ENCODE peak calls at places on chromosome 13, in six cellular contexts. P is AG04450, U is hepatocyte, G is upper lobe of left lung, Z is thoracic aorta, R is neural progenitor cell. V is an unnamed sample.
A peak's percentile ranks its signal among the peaks of the same experiment; 100 is the strongest.

GRCh38 chr13:38008636-38009035 is 139.1 kb upstream of the TRPC4 start:
- DNase-seq in P (no peak), U (peak; percentile 27), Z (no peak), R (no peak), G (no peak), V (no peak)

GRCh38 chr13:98014766-98015165 is 61.3 kb downstream of the IPO5 start:
- DNase-seq in G (no peak), Z (no peak), R (no peak), P (peak; percentile 64), U (no peak), V (no peak)

GRCh38 chr13:79211377-79211776 is 194.7 kb downstream of the RBM26 start:
- DNase-seq in G (no peak), P (no peak), Z (no peak), U (no peak), R (no peak), V (no peak)

GRCh38 chr13:38685974-38686571 is 804 bp upstream of the FREM2 start:
- DNase-seq in Z (no peak), R (peak; percentile 83), G (peak; percentile 50), P (no peak), U (peak; percentile 58), V (no peak)

GRCh38 chr13:105979131-105979530 is 556.3 kb downstream of the EFNB2 start:
- DNase-seq in G (no peak), U (no peak), Z (no peak), P (no peak), R (no peak), V (no peak)

GRCh38 chr13:25857830-25858229 is 194.0 kb downstream of the SHISA2 start:
- DNase-seq in Z (no peak), R (no peak), P (no peak), G (no peak), U (no peak), V (no peak)

GRCh38 chr13:91100944-91101343 is 246.5 kb upstream of the MIR17HG start:
- DNase-seq in G (no peak), R (no peak), Z (no peak), P (no peak), U (no peak), V (no peak)

GRCh38 chr13:43154083-43154739 is 130.8 kb downstream of the DNAJC15 start:
- DNase-seq in Z (no peak), U (no peak), R (no peak), P (no peak), G (no peak), V (no peak)

GRCh38 chr13:51324714-51325440 is 14.6 kb upstream of the SERPINE3 start:
- DNase-seq in G (no peak), Z (no peak), R (peak; percentile 47), P (no peak), U (no peak), V (no peak)

GRCh38 chr13:79485014-79485441 is 4.1 kb downstream of the NDFIP2 start:
- DNase-seq in P (peak; percentile 57), G (no peak), Z (no peak), R (no peak), U (peak; percentile 80), V (peak; percentile 78)

GRCh38 chr13:28658539-28658795 is 463 bp upstream of the POMP start:
- DNase-seq in G (no peak), Z (no peak), P (no peak), U (peak; percentile 6), R (no peak), V (no peak)

GRCh38 chr13:33577037-33577436 is 240.9 kb upstream of the RFC3 start:
- DNase-seq in Z (no peak), U (peak; percentile 4), R (no peak), G (no peak), P (no peak), V (no peak)

GRCh38 chr13:63435668-63436275 is 2020.1 kb upstream of the PCDH20 start:
- DNase-seq in G (no peak), Z (no peak), R (no peak), U (peak; percentile 8), P (peak; percentile 95), V (peak; percentile 75)

GRCh38 chr13:98372886-98373285 is 195.8 kb upstream of the RNF113B start:
- DNase-seq in G (no peak), U (no peak), Z (no peak), P (peak; percentile 20), R (no peak), V (no peak)

GRCh38 chr13:110509478-110509926 is 52.0 kb downstream of the RAB20 start:
- DNase-seq in U (no peak), R (no peak), G (no peak), Z (no peak), P (no peak), V (no peak)

GRCh38 chr13:113592571-113592970 is 8.0 kb downstream of the TFDP1 start:
- DNase-seq in P (no peak), U (no peak), R (no peak), G (no peak), Z (no peak), V (peak; percentile 15)

GRCh38 chr13:98746968-98747367 is 5.5 kb downstream of the SLC15A1 start:
- DNase-seq in Z (no peak), G (no peak), P (no peak), R (no peak), U (peak; percentile 70), V (no peak)

GRCh38 chr13:104750377-104750776 is 1684.2 kb upstream of the SLC10A2 start:
- DNase-seq in R (no peak), G (no peak), Z (no peak), P (no peak), U (peak; percentile 54), V (no peak)

GRCh38 chr13:91372813-91373420 is 25.4 kb downstream of the MIR17HG start:
- DNase-seq in Z (no peak), U (no peak), P (no peak), G (no peak), R (no peak), V (no peak)

GRCh38 chr13:47598340-47598911 is 402.6 kb downstream of the SUCLA2 start:
- DNase-seq in R (no peak), G (no peak), P (no peak), U (no peak), Z (no peak), V (no peak)

GRCh38 chr13:107375701-107376350 is 807.9 kb upstream of the ARGLU1 start:
- DNase-seq in G (no peak), R (no peak), P (no peak), U (no peak), Z (no peak), V (no peak)

GRCh38 chr13:63842102-63842501 is 2426.5 kb upstream of the PCDH20 start:
- DNase-seq in U (no peak), R (no peak), Z (no peak), P (no peak), G (peak; percentile 62), V (no peak)

GRCh38 chr13:54912367-54912766 is 1883.8 kb downstream of the OLFM4 start:
- DNase-seq in G (no peak), R (no peak), U (no peak), P (no peak), Z (no peak), V (no peak)

DNA sequence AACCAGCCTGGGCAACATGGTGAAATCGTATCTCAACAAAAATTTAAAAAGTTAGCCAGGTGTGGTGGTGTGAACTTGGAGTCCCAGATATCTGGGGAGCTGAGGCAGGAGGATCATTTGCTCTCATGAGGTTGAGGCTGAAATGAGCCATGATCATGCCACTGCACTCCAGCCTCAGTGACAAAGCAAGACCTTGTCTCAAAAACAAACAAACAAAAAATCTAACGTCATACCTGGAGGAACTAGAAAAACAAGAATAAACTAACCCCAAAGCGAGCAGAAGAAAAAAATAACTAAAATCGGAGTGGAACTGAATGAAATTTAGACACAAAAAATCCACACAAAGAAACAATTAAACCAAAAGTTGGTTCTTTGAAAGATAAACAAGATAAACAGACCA is 1885.1 kb downstream of the OLFM4 start:
- DNase-seq in U (no peak), Z (no peak), G (no peak), R (no peak), P (no peak), V (no peak)
- H3K9me3 ChIP-seq in U (no peaks in the 10 kb centered on the region), Z (no peaks in the 10 kb centered on the region), G (no peaks in the 10 kb centered on the region), R (no peaks in the 10 kb centered on the region), P (peaks cover 23% of the 10 kb centered on the region), V (no peaks in the 10 kb centered on the region)

DNA sequence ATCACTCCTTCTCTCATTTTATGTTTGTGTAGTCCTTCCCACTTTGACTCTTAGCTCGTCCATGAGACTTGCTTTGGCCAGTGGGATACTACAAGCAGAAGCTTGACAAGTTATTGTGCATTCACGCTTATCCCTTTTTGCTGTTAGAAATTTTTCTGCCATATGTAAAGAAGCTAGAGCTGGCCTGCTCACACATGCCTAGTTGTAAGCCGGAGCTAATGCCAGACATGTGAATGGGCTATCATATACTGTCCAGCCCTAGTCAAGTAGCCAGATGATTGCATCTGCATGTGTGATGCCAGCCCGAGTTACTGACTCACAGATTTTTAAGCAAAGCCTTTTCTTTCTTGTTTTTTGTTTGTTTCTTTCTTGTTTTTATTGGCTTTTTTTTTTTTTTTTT is 460.7 kb downstream of the TDRD3 start:
- DNase-seq in P (no peak), G (no peak), R (no peak), Z (no peak), U (no peak), V (no peak)
- H3K27ac ChIP-seq in P (no peak overlapping the region), G (no peak overlapping the region), R (no peak overlapping the region), Z (no peak overlapping the region), U (no peak overlapping the region), V (no peak overlapping the region)

GRCh38 chr13:54034047-54034446 is 1005.4 kb downstream of the OLFM4 start:
- DNase-seq in U (no peak), R (no peak), P (no peak), G (no peak), Z (no peak), V (no peak)

GRCh38 chr13:54033323-54033861 is 1004.8 kb downstream of the OLFM4 start:
- DNase-seq in Z (no peak), G (no peak), U (no peak), P (no peak), R (no peak), V (no peak)

GRCh38 chr13:54029720-54030119 is 1001.1 kb downstream of the OLFM4 start:
- DNase-seq in U (no peak), Z (no peak), P (no peak), R (no peak), G (no peak), V (no peak)

GRCh38 chr13:54029226-54029625 is 1000.6 kb downstream of the OLFM4 start:
- DNase-seq in G (no peak), U (peak; percentile 59), R (no peak), P (no peak), Z (no peak), V (no peak)
- H3K9me3 ChIP-seq in G (no peaks in the 10 kb centered on the region), U (no peaks in the 10 kb centered on the region), R (no peaks in the 10 kb centered on the region), P (peaks cover 11% of the 10 kb centered on the region), Z (no peaks in the 10 kb centered on the region), V (no peaks in the 10 kb centered on the region)

DNA sequence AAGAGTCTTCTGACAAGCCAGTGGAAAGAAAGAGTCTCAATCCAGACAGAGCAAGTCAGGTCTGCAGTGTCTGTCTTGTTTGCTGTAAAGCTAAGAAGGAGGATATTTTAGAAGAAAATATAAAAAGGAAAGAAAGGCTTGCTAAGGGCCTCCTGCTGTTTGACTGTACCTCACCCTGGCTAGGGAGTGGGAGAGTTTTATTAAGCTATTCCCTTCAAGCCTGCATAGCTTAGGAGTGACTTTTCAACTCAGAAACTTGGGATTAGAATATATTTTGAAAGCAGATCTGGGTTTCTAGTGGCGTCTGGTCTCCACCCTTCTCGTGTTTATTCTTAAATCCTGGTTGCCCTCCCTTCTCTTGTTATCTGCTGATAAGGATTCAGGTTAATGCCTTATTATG is 460.0 kb downstream of the COG6 start:
- DNase-seq in U (no peak), G (no peak), R (no peak), P (no peak), Z (no peak), V (no peak)
- H3K27ac ChIP-seq in U (peak overlapping the region; percentile 92), G (peak overlapping the region; percentile 69), R (no peak overlapping the region), P (no peak overlapping the region), Z (peak overlapping the region; percentile 60), V (peak overlapping the region; percentile 41)

GRCh38 chr13:60572003-60572792 is 175.2 kb downstream of the TDRD3 start:
- DNase-seq in G (no peak), R (peak; percentile 20), P (no peak), Z (no peak), U (peak; percentile 18), V (no peak)
- H3K9me3 ChIP-seq in G (no peaks in the 10 kb centered on the region), R (no peaks in the 10 kb centered on the region), P (no peaks in the 10 kb centered on the region), Z (no peaks in the 10 kb centered on the region), U (no peaks in the 10 kb centered on the region), V (no peaks in the 10 kb centered on the region)

V was measured in RWPE2.